ENCODE peak calls at places on chromosomes 2 and 18, in seven cellular contexts. I is left cardiac atrium; O is stimulated activated CD4-positive, alpha-beta T cell treated with anti-CD3 and anti-CD28 coated beads, Interleukin-12 subunit alpha, Interleukin-12 subunit beta, amount 100 ng/mL, for 4 hours; U is nephron progenitor cell; T is stimulated activated CD8-positive, alpha-beta memory T cell treated with anti-CD3 and anti-CD28 coated beads, Interleukin-7, amount 100 ng/mL, for 4 hours; L is RPMI7951; B is NCI-H2171. J is an unnamed sample.

GRCh38 chr18:10839401-10839800 is 310.0 kb downstream of the PIEZO2 start:
- DNase-seq in I (no peak), O (no peak), U (no peak), T (no peak), L (no peak), B (no peak), J (no peak)

GRCh38 chr2:39608690-39609457 is 56.8 kb upstream of the TMEM178A start:
- DNase-seq in I (no peak), O (no peak), U (no peak), T (no peak), L (no peak), B (no peak), J (no peak)

GRCh38 chr2:37795938-37796337 is 124.5 kb upstream of the CDC42EP3 start:
- DNase-seq in I (no peak), O (no peak), U (no peak), T (no peak), L (peak; percentile 80), B (no peak), J (no peak)

GRCh38 chr2:227322530-227323190 is 2.4 kb upstream of the MFF start:
- DNase-seq in I (no peak), O (no peak), U (no peak), T (no peak), L (no peak), B (no peak), J (no peak)

GRCh38 chr18:70620837-70621612 is 332.2 kb downstream of the SOCS6 start:
- DNase-seq in I (no peak), O (no peak), U (no peak), T (no peak), L (no peak), B (no peak), J (no peak)

GRCh38 chr2:200778038-200778437 is 33.7 kb upstream of the BZW1 start:
- DNase-seq in I (no peak), O (no peak), U (no peak), T (no peak), L (no peak), B (no peak), J (no peak)

GRCh38 chr2:120465989-120466703 is 120.2 kb downstream of the INHBB start:
- DNase-seq in I (peak; percentile 52), O (no peak), U (peak; percentile 41), T (no peak), L (no peak), B (peak; percentile 39), J (no peak)

GRCh38 chr18:13267517-13267916 is 49.0 kb downstream of the LDLRAD4 start:
- DNase-seq in I (no peak), O (no peak), U (no peak), T (no peak), L (peak; percentile 32), B (no peak), J (no peak)

GRCh38 chr18:79637181-79637920 is 42.3 kb upstream of the CTDP1 start:
- DNase-seq in I (no peak), O (no peak), U (no peak), T (no peak), L (no peak), B (no peak), J (no peak)

GRCh38 chr2:97834610-97835009 is 121.2 kb downstream of the ZAP70 start:
- DNase-seq in I (no peak), O (no peak), U (no peak), T (no peak), L (no peak), B (no peak), J (no peak)

GRCh38 chr18:3246636-3247242 is 862 bp upstream of the MYL12A start:
- DNase-seq in I (peak; percentile 62), O (peak; percentile 26), U (no peak), T (no peak), L (no peak), B (no peak), J (no peak)

GRCh38 chr2:8103085-8103708 is 578.7 kb upstream of the ID2 start:
- DNase-seq in I (no peak), O (no peak), U (no peak), T (no peak), L (no peak), B (no peak), J (no peak)

GRCh38 chr2:229669841-229670240 is 44.5 kb downstream of the DNER start:
- DNase-seq in I (no peak), O (no peak), U (no peak), T (no peak), L (peak; percentile 26), B (no peak), J (no peak)

GRCh38 chr2:85994897-85995647 is 106.3 kb upstream of the ST3GAL5 start:
- DNase-seq in I (no peak), O (no peak), U (no peak), T (no peak), L (no peak), B (no peak), J (no peak)

GRCh38 chr18:61893304-61893970 is 630 bp upstream of the RNF152 start:
- DNase-seq in I (peak; percentile 65), O (peak; percentile 20), U (peak; percentile 77), T (no peak), L (peak; percentile 47), B (no peak), J (no peak)

GRCh38 chr2:106575955-106576354 is 88.8 kb downstream of the CD8B2 start:
- DNase-seq in I (peak; percentile 69), O (no peak), U (peak; percentile 61), T (no peak), L (no peak), B (peak; percentile 90), J (peak; percentile 95)

GRCh38 chr2:21330786-21331391 is 207.1 kb downstream of the TDRD15 start:
- DNase-seq in I (no peak), O (no peak), U (no peak), T (no peak), L (no peak), B (no peak), J (no peak)

GRCh38 chr18:59249186-59249774 is 24.0 kb downstream of the RAX start:
- DNase-seq in I (no peak), O (peak; percentile 20), U (peak; percentile 59), T (no peak), L (peak; percentile 68), B (peak; percentile 61), J (peak; percentile 59)

GRCh38 chr18:48166971-48167370 is 236.5 kb upstream of the SMAD2 start:
- DNase-seq in I (peak; percentile 80), O (no peak), U (no peak), T (no peak), L (no peak), B (no peak), J (no peak)

GRCh38 chr2:229044581-229044980 is 226.5 kb downstream of the PID1 start:
- DNase-seq in I (no peak), O (no peak), U (no peak), T (no peak), L (peak; percentile 68), B (no peak), J (no peak)

GRCh38 chr2:209208211-209208610 is 215.6 kb upstream of the MAP2 start:
- DNase-seq in I (no peak), O (no peak), U (peak; percentile 33), T (no peak), L (peak; percentile 21), B (no peak), J (no peak)

GRCh38 chr2:229350928-229351327 is 79.8 kb upstream of the PID1 start:
- DNase-seq in I (no peak), O (no peak), U (no peak), T (no peak), L (no peak), B (no peak), J (no peak)

GRCh38 chr2:106547104-106547503 is 59.9 kb downstream of the CD8B2 start:
- DNase-seq in I (no peak), O (no peak), U (no peak), T (no peak), L (no peak), B (no peak), J (no peak)

GRCh38 chr2:7280790-7281189 is 363.6 kb downstream of the RNF144A start:
- DNase-seq in I (no peak), O (no peak), U (no peak), T (no peak), L (no peak), B (no peak), J (no peak)

GRCh38 chr2:39584283-39584972 is 81.3 kb upstream of the TMEM178A start:
- DNase-seq in I (no peak), O (no peak), U (no peak), T (no peak), L (peak; percentile 29), B (no peak), J (no peak)